ENCODE peak calls at places on chromosomes 16 and 17, in eight cellular contexts. K is tibial artery, M is left ventricle myocardium inferior, U is suprapubic skin, R is right atrium auricular region, O is uterus, G is foreskin fibroblast, Q is esophagus squamous epithelium. B is an unnamed sample.

GRCh38 chr17:30379303-30380105 is 777 bp downstream of the CPD start:
- DNase-seq in K (peak; percentile 20), M (peak; percentile 20), U (peak; percentile 70), R (no peak), O (no peak), G (no peak), Q (no peak), B (no peak)

GRCh38 chr16:88681084-88681680 is 5.1 kb downstream of the SNAI3 start:
- DNase-seq in K (no peak), M (no peak), U (peak; percentile 62), R (no peak), O (no peak), G (no peak), Q (no peak), B (peak; percentile 80)

GRCh38 chr17:63701477-63702222 is 1.7 kb upstream of the LIMD2 start:
- DNase-seq in K (no peak), M (peak; percentile 35), U (no peak), R (no peak), O (no peak), G (no peak), Q (no peak), B (peak; percentile 77)

GRCh38 chr17:41013606-41014005 is 4.7 kb upstream of the KRTAP3-1 start:
- DNase-seq in K (peak; percentile 31), M (no peak), U (no peak), R (no peak), O (no peak), G (peak; percentile 60), Q (no peak), B (no peak)

GRCh38 chr17:69375229-69375628 is 39.3 kb upstream of the MAP2K6 start:
- DNase-seq in K (no peak), M (no peak), U (no peak), R (no peak), O (no peak), G (no peak), Q (no peak), B (no peak)

GRCh38 chr16:84138824-84139627 is 6.0 kb downstream of the HSDL1 start:
- DNase-seq in K (peak; percentile 27), M (no peak), U (no peak), R (no peak), O (no peak), G (peak; percentile 30), Q (no peak), B (no peak)

GRCh38 chr16:68091604-68092261 is 6.6 kb downstream of the NFATC3 start:
- DNase-seq in K (no peak), M (no peak), U (no peak), R (no peak), O (no peak), G (peak; percentile 72), Q (no peak), B (no peak)

GRCh38 chr16:81181013-81181720 is 57.3 kb upstream of the BCO1 start:
- DNase-seq in K (peak; percentile 95), M (peak; percentile 81), U (peak; percentile 94), R (peak; percentile 96), O (peak; percentile 93), G (peak; percentile 97), Q (peak; percentile 12), B (no peak)

GRCh38 chr16:87538594-87538993 is 45.8 kb upstream of the ZCCHC14 start:
- DNase-seq in K (peak; percentile 55), M (no peak), U (no peak), R (no peak), O (no peak), G (no peak), Q (no peak), B (no peak)

GRCh38 chr17:11268176-11268575 is 27.2 kb downstream of the SHISA6 start:
- DNase-seq in K (no peak), M (no peak), U (no peak), R (no peak), O (no peak), G (no peak), Q (no peak), B (no peak)

GRCh38 chr17:11269210-11269609 is 28.2 kb downstream of the SHISA6 start:
- DNase-seq in K (no peak), M (no peak), U (no peak), R (no peak), O (no peak), G (no peak), Q (no peak), B (no peak)

DNA sequence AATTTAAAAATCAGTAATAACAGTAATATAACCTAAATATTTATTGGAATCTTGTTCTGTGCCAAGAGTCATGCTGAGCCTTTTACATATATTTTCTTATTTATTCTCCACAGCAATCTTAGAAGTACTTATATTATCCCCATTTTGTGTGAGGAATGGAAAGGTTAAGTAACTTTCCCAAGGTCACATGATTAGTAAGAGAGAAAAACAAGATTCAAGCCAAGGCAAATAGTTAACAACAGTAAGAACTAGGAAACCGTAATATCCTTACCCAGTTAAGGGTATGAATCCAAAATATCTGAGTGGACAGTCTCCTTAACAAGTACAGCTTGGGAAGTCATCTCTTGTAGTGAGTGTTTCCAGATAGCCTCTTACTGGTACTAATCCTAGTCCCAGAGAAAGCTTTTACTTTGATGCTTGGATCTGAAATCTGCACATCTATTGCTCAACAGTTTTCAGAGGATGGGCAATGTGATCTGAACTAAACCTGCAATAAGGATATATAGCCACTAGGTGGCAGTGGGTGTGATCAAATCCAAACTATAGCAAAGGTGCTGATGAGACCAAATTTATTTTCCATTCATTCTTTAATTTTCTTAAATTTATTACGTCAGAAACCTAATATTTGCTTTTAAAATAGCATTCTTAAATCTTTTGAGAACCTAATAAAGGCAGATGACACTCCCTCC is 23.3 kb downstream of the SHISA6 start:
- DNase-seq in K (no peak), M (no peak), U (no peak), R (no peak), O (no peak), G (no peak), Q (no peak), B (no peak)
- TF ChIP-seq CTCF in K (no peak), M (no peak), U (no peak), R (no peak), O (no peak), G (no peak), Q (no peak), B (peak; percentile 19)

DNA sequence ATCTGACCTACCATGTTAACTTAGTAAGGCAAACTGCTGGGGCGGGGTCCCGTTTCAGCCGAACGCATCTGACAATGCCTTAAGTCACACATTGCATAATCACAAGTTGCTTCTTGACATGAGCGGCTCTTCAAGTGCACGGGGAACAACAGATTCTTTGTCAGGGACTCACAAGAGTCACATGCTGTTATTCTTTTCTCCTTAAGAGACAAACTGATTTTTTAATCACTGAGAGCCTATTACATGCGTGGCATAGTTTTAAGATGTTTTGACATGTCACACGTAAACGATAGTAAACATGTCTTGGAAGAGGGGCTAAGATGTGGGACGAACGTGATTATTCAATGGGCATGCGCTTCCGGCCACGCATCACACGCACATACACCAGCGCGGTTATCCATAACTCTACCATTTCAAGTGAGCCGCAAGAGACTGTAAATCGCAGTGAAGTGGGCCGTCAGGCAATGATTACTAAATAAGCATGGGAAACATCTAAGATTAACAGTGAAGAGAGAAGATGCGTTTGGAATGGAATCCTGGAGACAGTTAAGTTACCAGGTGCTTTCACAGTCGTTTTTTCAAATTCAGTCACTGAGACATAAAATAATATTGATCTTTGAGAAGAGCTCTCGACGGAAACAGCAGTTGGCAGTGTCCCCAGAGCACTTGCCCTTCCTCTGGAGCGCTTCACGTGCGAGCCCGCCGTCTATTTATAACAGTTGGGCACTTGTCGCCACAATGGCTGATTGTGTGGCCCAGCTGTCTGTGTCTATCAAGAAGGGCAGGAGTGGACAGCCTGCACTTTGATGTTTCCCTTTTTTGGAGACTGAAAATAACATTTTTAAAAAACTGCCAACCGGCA is 63.2 kb downstream of the ADCY9 start:
- DNase-seq in K (peak; percentile 58), M (peak; percentile 75), U (peak; percentile 87), R (peak; percentile 78), O (no peak), G (peak; percentile 85), Q (no peak), B (no peak)
- H3K4me3 ChIP-seq in K (peak overlapping the region; percentile 37), M (peak overlapping the region; percentile 55), U (peak overlapping the region; percentile 34), R (peak overlapping the region; percentile 30), O (peak overlapping the region; percentile 1), G (peak overlapping the region; percentile 13), Q (peak overlapping the region; percentile 12), B (no peak overlapping the region)

GRCh38 chr16:77223184-77223583 is 24.0 kb downstream of the SYCE1L start:
- DNase-seq in K (no peak), M (no peak), U (no peak), R (peak; percentile 53), O (no peak), G (no peak), Q (no peak), B (no peak)
- TF ChIP-seq CTCF in K (no peak), M (no peak), U (no peak), R (no peak), O (no peak), G (peak; percentile 11), Q (no peak), B (peak; percentile 55)

GRCh38 chr17:66485272-66485947 is 183.0 kb downstream of the PRKCA start:
- DNase-seq in K (no peak), M (no peak), U (no peak), R (no peak), O (no peak), G (no peak), Q (no peak), B (no peak)

GRCh38 chr17:66487121-66487520 is 184.7 kb downstream of the PRKCA start:
- DNase-seq in K (no peak), M (no peak), U (no peak), R (no peak), O (no peak), G (no peak), Q (no peak), B (no peak)

GRCh38 chr17:66488874-66489273 is 186.5 kb downstream of the PRKCA start:
- DNase-seq in K (no peak), M (no peak), U (no peak), R (no peak), O (no peak), G (no peak), Q (no peak), B (no peak)

GRCh38 chr17:66491213-66491612 is 188.8 kb downstream of the PRKCA start:
- DNase-seq in K (no peak), M (no peak), U (no peak), R (no peak), O (no peak), G (no peak), Q (no peak), B (no peak)

DNA sequence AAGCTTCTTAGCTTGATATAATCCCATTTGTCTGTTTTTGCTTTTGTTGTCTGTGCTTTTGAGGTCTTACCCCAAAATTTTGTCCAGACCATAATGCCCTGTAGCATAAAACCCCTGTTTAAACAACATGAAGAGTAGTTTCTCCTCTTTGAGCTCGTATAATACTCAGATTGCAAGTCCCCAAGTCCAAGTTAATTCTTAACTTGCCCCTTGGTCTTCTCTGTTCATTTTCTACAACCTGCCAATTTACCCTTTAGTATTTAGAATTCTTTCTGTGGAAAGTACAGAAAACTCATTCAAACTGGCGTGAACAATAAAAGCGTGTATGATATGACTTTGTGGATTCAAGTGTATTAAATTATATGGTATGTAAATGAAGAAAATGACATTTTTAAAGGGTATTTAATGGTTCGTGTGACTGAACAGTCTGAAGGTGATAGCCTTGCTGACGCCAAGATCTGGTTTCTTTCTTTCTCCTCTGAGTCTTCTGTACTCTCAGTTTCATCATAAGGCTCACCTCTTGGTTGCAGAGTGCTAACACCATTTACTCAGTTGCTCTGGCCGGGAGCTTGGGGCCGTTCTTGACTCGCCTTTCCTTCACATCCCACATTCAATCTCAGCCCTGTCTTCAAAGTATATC is 185.6 kb downstream of the PRKCA start:
- DNase-seq in K (no peak), M (no peak), U (no peak), R (no peak), O (no peak), G (no peak), Q (no peak), B (no peak)
- H3K4me3 ChIP-seq in K (no peak overlapping the region), M (no peak overlapping the region), U (no peak overlapping the region), R (no peak overlapping the region), O (no peak overlapping the region), G (no peak overlapping the region), Q (no peak overlapping the region), B (no peak overlapping the region)

GRCh38 chr17:45235071-45236001 is 13.7 kb downstream of the FMNL1 start:
- DNase-seq in K (peak; percentile 76), M (peak; percentile 78), U (peak; percentile 90), R (peak; percentile 81), O (peak; percentile 70), G (peak; percentile 43), Q (no peak), B (peak; percentile 51)
- TF ChIP-seq CTCF in K (peak; percentile 57), M (peak; percentile 84), U (peak; percentile 63), R (peak; percentile 68), O (peak; percentile 56), G (peak; percentile 86), Q (peak; percentile 69), B (peak; percentile 72)